ENCODE peak calls at places on chromosomes 5 and 9, in ten cellular contexts. One of them, this sample, is unnamed.

GRCh38 chr9:117725426-117725887 is 21.3 kb downstream of the TLR4 start:
- DNase-seq in DMS 273 treated with DMSO at 0.1 percent for 48 hours: no peak
- DNase-seq in lower lobe of right lung: no peak
- DNase-seq in CD8-positive, alpha-beta memory T cell: no peak
- DNase-seq in MV-4-11: peak
- DNase-seq in aorta: no peak
- DNase-seq in kidney epithelial cell: no peak
- DNase-seq in lung: no peak
- DNase-seq in uterus: no peak
- DNase-seq in AG08396: no peak
- DNase-seq in this sample: peak

GRCh38 chr5:87298687-87299362 is 31.1 kb downstream of the RASA1 start:
- DNase-seq in lower lobe of right lung: no peak
- DNase-seq in lung: no peak
- DNase-seq in MV-4-11: peak
- DNase-seq in uterus: no peak
- DNase-seq in kidney epithelial cell: no peak
- DNase-seq in DMS 273 treated with DMSO at 0.1 percent for 48 hours: no peak
- DNase-seq in aorta: no peak
- DNase-seq in CD8-positive, alpha-beta memory T cell: no peak
- DNase-seq in AG08396: no peak
- DNase-seq in this sample: no peak

GRCh38 chr9:7892975-7893374 is 93.4 kb upstream of the DMAC1 start:
- DNase-seq in CD8-positive, alpha-beta memory T cell: no peak
- DNase-seq in DMS 273 treated with DMSO at 0.1 percent for 48 hours: no peak
- DNase-seq in lung: no peak
- DNase-seq in aorta: no peak
- DNase-seq in AG08396: no peak
- DNase-seq in lower lobe of right lung: no peak
- DNase-seq in uterus: no peak
- DNase-seq in MV-4-11: no peak
- DNase-seq in kidney epithelial cell: no peak
- DNase-seq in this sample: no peak

GRCh38 chr5:175107028-175107588 is 336.9 kb downstream of the DRD1 start:
- DNase-seq in kidney epithelial cell: no peak
- DNase-seq in CD8-positive, alpha-beta memory T cell: no peak
- DNase-seq in lower lobe of right lung: no peak
- DNase-seq in uterus: no peak
- DNase-seq in AG08396: no peak
- DNase-seq in DMS 273 treated with DMSO at 0.1 percent for 48 hours: no peak
- DNase-seq in lung: no peak
- DNase-seq in MV-4-11: no peak
- DNase-seq in aorta: no peak
- DNase-seq in this sample: no peak

GRCh38 chr5:143400541-143401252 is 2.8 kb downstream of the NR3C1 start:
- DNase-seq in MV-4-11: no peak
- DNase-seq in DMS 273 treated with DMSO at 0.1 percent for 48 hours: peak
- DNase-seq in AG08396: peak
- DNase-seq in uterus: no peak
- DNase-seq in lung: no peak
- DNase-seq in kidney epithelial cell: no peak
- DNase-seq in aorta: no peak
- DNase-seq in CD8-positive, alpha-beta memory T cell: no peak
- DNase-seq in lower lobe of right lung: no peak
- DNase-seq in this sample: no peak

GRCh38 chr5:135031146-135031812 is 2.7 kb downstream of the PITX1 start:
- DNase-seq in AG08396: no peak
- DNase-seq in lung: no peak
- DNase-seq in MV-4-11: peak
- DNase-seq in CD8-positive, alpha-beta memory T cell: no peak
- DNase-seq in uterus: no peak
- DNase-seq in kidney epithelial cell: no peak
- DNase-seq in lower lobe of right lung: peak
- DNase-seq in DMS 273 treated with DMSO at 0.1 percent for 48 hours: no peak
- DNase-seq in aorta: peak
- DNase-seq in this sample: no peak

GRCh38 chr5:112687306-112687705 is 50.4 kb upstream of the APC start:
- DNase-seq in lung: no peak
- DNase-seq in aorta: no peak
- DNase-seq in DMS 273 treated with DMSO at 0.1 percent for 48 hours: no peak
- DNase-seq in lower lobe of right lung: no peak
- DNase-seq in MV-4-11: no peak
- DNase-seq in AG08396: no peak
- DNase-seq in uterus: no peak
- DNase-seq in kidney epithelial cell: no peak
- DNase-seq in CD8-positive, alpha-beta memory T cell: no peak
- DNase-seq in this sample: no peak

GRCh38 chr5:92917044-92917443 is 664.0 kb downstream of the NR2F1-AS1 start:
- DNase-seq in lower lobe of right lung: no peak
- DNase-seq in AG08396: no peak
- DNase-seq in aorta: no peak
- DNase-seq in lung: no peak
- DNase-seq in kidney epithelial cell: no peak
- DNase-seq in CD8-positive, alpha-beta memory T cell: no peak
- DNase-seq in uterus: no peak
- DNase-seq in DMS 273 treated with DMSO at 0.1 percent for 48 hours: no peak
- DNase-seq in MV-4-11: no peak
- DNase-seq in this sample: no peak

GRCh38 chr9:36780186-36780585 is 207.5 kb downstream of the MELK start:
- DNase-seq in lung: no peak
- DNase-seq in lower lobe of right lung: no peak
- DNase-seq in aorta: no peak
- DNase-seq in CD8-positive, alpha-beta memory T cell: no peak
- DNase-seq in kidney epithelial cell: no peak
- DNase-seq in uterus: no peak
- DNase-seq in DMS 273 treated with DMSO at 0.1 percent for 48 hours: no peak
- DNase-seq in MV-4-11: no peak
- DNase-seq in AG08396: no peak
- DNase-seq in this sample: no peak

GRCh38 chr9:93013856-93014582 is 44.5 kb upstream of the SUSD3 start:
- DNase-seq in lower lobe of right lung: no peak
- DNase-seq in aorta: no peak
- DNase-seq in CD8-positive, alpha-beta memory T cell: no peak
- DNase-seq in MV-4-11: no peak
- DNase-seq in uterus: no peak
- DNase-seq in DMS 273 treated with DMSO at 0.1 percent for 48 hours: no peak
- DNase-seq in lung: no peak
- DNase-seq in kidney epithelial cell: no peak
- DNase-seq in AG08396: no peak
- DNase-seq in this sample: no peak

GRCh38 chr5:134583821-134584220 is 48.8 kb downstream of the SAR1B start:
- DNase-seq in lower lobe of right lung: no peak
- DNase-seq in uterus: no peak
- DNase-seq in lung: no peak
- DNase-seq in kidney epithelial cell: no peak
- DNase-seq in MV-4-11: no peak
- DNase-seq in aorta: no peak
- DNase-seq in CD8-positive, alpha-beta memory T cell: no peak
- DNase-seq in AG08396: no peak
- DNase-seq in DMS 273 treated with DMSO at 0.1 percent for 48 hours: no peak
- DNase-seq in this sample: no peak

GRCh38 chr5:160744253-160745112 is 107.5 kb downstream of the ATP10B start:
- DNase-seq in lower lobe of right lung: no peak
- DNase-seq in MV-4-11: no peak
- DNase-seq in DMS 273 treated with DMSO at 0.1 percent for 48 hours: no peak
- DNase-seq in AG08396: no peak
- DNase-seq in uterus: no peak
- DNase-seq in lung: no peak
- DNase-seq in aorta: no peak
- DNase-seq in kidney epithelial cell: no peak
- DNase-seq in CD8-positive, alpha-beta memory T cell: no peak
- DNase-seq in this sample: no peak

GRCh38 chr9:117411547-117411946 is 3.3 kb downstream of the ASTN2 start:
- DNase-seq in DMS 273 treated with DMSO at 0.1 percent for 48 hours: no peak
- DNase-seq in lung: no peak
- DNase-seq in CD8-positive, alpha-beta memory T cell: no peak
- DNase-seq in MV-4-11: no peak
- DNase-seq in lower lobe of right lung: no peak
- DNase-seq in uterus: no peak
- DNase-seq in AG08396: peak
- DNase-seq in kidney epithelial cell: no peak
- DNase-seq in aorta: no peak
- DNase-seq in this sample: peak

GRCh38 chr9:112112519-112112918 is 62.6 kb downstream of the SUSD1 start:
- DNase-seq in MV-4-11: peak
- DNase-seq in lower lobe of right lung: no peak
- DNase-seq in kidney epithelial cell: peak
- DNase-seq in CD8-positive, alpha-beta memory T cell: no peak
- DNase-seq in aorta: no peak
- DNase-seq in lung: no peak
- DNase-seq in AG08396: peak
- DNase-seq in uterus: no peak
- DNase-seq in DMS 273 treated with DMSO at 0.1 percent for 48 hours: no peak
- DNase-seq in this sample: no peak

GRCh38 chr9:100437860-100438805 is 11.2 kb downstream of the MSANTD3 start:
- DNase-seq in CD8-positive, alpha-beta memory T cell: peak
- DNase-seq in aorta: peak
- DNase-seq in lower lobe of right lung: peak
- DNase-seq in kidney epithelial cell: no peak
- DNase-seq in AG08396: peak
- DNase-seq in MV-4-11: peak
- DNase-seq in uterus: peak
- DNase-seq in lung: peak
- DNase-seq in DMS 273 treated with DMSO at 0.1 percent for 48 hours: peak
- DNase-seq in this sample: peak

This sample was measured in OCI-M1.